ENCODE peak calls at places on chromosomes 11 and 22, in seven cellular contexts. K is mucosa of descending colon, Z is fibroblast of lung, L is lower lobe of right lung, M is foreskin fibroblast, I is activated B cell treated with CpG ODN at 0.5 μM for 24 hours, C is B cell. Y is an unnamed sample.

GRCh38 chr11:80816454-80816847 is 1375.6 kb upstream of the TENM4 start:
- DNase-seq in K (no peak), M (no peak), Z (no peak), C (no peak), L (no peak), I (no peak), Y (no peak)

GRCh38 chr11:83609181-83609580 is 323.0 kb upstream of the CCDC90B start:
- DNase-seq in L (no peak), K (no peak), I (no peak), C (no peak), Z (no peak), M (no peak), Y (no peak)

GRCh38 chr11:44286268-44286880 is 23.6 kb downstream of the ALX4 start:
- DNase-seq in L (peak), Z (peak), C (peak), I (peak), K (peak), M (peak), Y (no peak)

GRCh38 chr11:89267660-89268302 is 90.1 kb downstream of the TYR start:
- DNase-seq in I (no peak), K (no peak), C (no peak), M (no peak), L (no peak), Z (no peak), Y (no peak)

GRCh38 chr11:84691830-84692229 is 935.3 kb downstream of the DLG2 start:
- DNase-seq in C (no peak), M (no peak), K (no peak), Z (peak), L (no peak), I (no peak), Y (no peak)

GRCh38 chr11:76610871-76611475 is 59.6 kb downstream of the LRRC32 start:
- DNase-seq in M (no peak), I (no peak), K (no peak), L (no peak), C (no peak), Z (no peak), Y (no peak)

GRCh38 chr11:120565436-120566155 is 54.0 kb downstream of the GRIK4 start:
- DNase-seq in K (no peak), M (no peak), L (no peak), I (no peak), Z (peak), C (no peak), Y (no peak)

GRCh38 chr11:126528075-126528474 is 172.6 kb downstream of the ST3GAL4 start:
- DNase-seq in M (no peak), Z (no peak), L (no peak), I (no peak), C (no peak), K (no peak), Y (no peak)

GRCh38 chr11:114440121-114440860 is 1.0 kb downstream of the REXO2 start:
- DNase-seq in M (no peak), L (no peak), I (no peak), K (no peak), C (no peak), Z (peak), Y (no peak)

GRCh38 chr11:63508009-63508408 is 2.1 kb downstream of the LGALS12 start:
- DNase-seq in Z (no peak), I (no peak), K (no peak), C (no peak), M (no peak), L (no peak), Y (no peak)

GRCh38 chr11:119493712-119494111 is 70.7 kb upstream of the THY1 start:
- DNase-seq in L (no peak), I (no peak), Z (peak), M (no peak), C (no peak), K (peak), Y (no peak)

GRCh38 chr11:127383026-127383425 is 382.5 kb upstream of the KIRREL3 start:
- DNase-seq in Z (peak), I (no peak), C (no peak), L (no peak), M (no peak), K (no peak), Y (no peak)

GRCh38 chr11:119421351-119421750 is 1.6 kb downstream of the THY1 start:
- DNase-seq in Z (peak), I (no peak), L (no peak), M (no peak), K (no peak), C (no peak), Y (no peak)

GRCh38 chr22:50276143-50276542 is 6.0 kb upstream of the MAPK11 start:
- DNase-seq in M (no peak), I (no peak), K (peak), C (no peak), Z (peak), L (peak), Y (no peak)

GRCh38 chr22:48606684-48607307 is 1220.9 kb downstream of the BRD1 start:
- DNase-seq in C (no peak), K (no peak), I (no peak), M (no peak), Z (no peak), L (no peak), Y (no peak)

GRCh38 chr11:14342906-14343305 is 16.1 kb downstream of the RRAS2 start:
- DNase-seq in M (peak), K (no peak), I (no peak), C (no peak), L (no peak), Z (peak), Y (no peak)

GRCh38 chr22:41512421-41513194 is 31.7 kb downstream of the POLR3H start:
- DNase-seq in M (peak), I (no peak), Z (peak), C (no peak), L (no peak), K (no peak), Y (no peak)

GRCh38 chr11:36364551-36364950 is 68.5 kb downstream of the PRR5L start:
- DNase-seq in Z (peak), K (no peak), L (no peak), M (no peak), I (no peak), C (no peak), Y (no peak)

GRCh38 chr11:67369275-67369674 is 4.1 kb downstream of the CLCF1 start:
- DNase-seq in C (no peak), M (no peak), K (no peak), L (no peak), Z (no peak), I (no peak), Y (no peak)

GRCh38 chr11:74532496-74533246 is 39.1 kb upstream of the LIPT2 start:
- DNase-seq in M (no peak), K (no peak), Z (no peak), I (no peak), L (no peak), C (no peak), Y (no peak)

GRCh38 chr11:64694821-64695365 is 28.1 kb downstream of the NRXN2 start:
- DNase-seq in Z (no peak), L (no peak), K (no peak), I (no peak), M (no peak), C (peak), Y (no peak)

GRCh38 chr22:17773606-17774205 is 563 bp downstream of the BID start:
- DNase-seq in L (peak), I (peak), K (peak), Z (peak), M (no peak), C (peak), Y (no peak)

GRCh38 chr22:30238136-30238535 is 8.4 kb downstream of the LIF start:
- DNase-seq in C (no peak), Z (peak), I (no peak), M (no peak), L (no peak), K (no peak), Y (no peak)

GRCh38 chr11:17734418-17734911 is at the start of gene KCNC1:
- DNase-seq in L (no peak), K (no peak), C (no peak), M (peak), Z (peak), I (no peak), Y (no peak)

GRCh38 chr11:121194731-121195596 is 93.9 kb downstream of the TECTA start:
- DNase-seq in Z (peak), L (no peak), K (no peak), I (no peak), C (peak), M (peak), Y (peak)

GRCh38 chr11:122170815-122171475 is 54.9 kb upstream of the BLID start:
- DNase-seq in C (no peak), M (peak), I (no peak), K (no peak), L (no peak), Z (peak), Y (no peak)

GRCh38 chr22:27107824-27108223 is 450.4 kb downstream of the MIAT start:
- DNase-seq in Z (peak), M (peak), C (no peak), I (no peak), L (no peak), K (peak), Y (peak)

GRCh38 chr11:119481667-119482400 is 58.9 kb upstream of the THY1 start:
- DNase-seq in L (no peak), M (no peak), I (no peak), Z (no peak), C (peak), K (no peak), Y (no peak)

DNA sequence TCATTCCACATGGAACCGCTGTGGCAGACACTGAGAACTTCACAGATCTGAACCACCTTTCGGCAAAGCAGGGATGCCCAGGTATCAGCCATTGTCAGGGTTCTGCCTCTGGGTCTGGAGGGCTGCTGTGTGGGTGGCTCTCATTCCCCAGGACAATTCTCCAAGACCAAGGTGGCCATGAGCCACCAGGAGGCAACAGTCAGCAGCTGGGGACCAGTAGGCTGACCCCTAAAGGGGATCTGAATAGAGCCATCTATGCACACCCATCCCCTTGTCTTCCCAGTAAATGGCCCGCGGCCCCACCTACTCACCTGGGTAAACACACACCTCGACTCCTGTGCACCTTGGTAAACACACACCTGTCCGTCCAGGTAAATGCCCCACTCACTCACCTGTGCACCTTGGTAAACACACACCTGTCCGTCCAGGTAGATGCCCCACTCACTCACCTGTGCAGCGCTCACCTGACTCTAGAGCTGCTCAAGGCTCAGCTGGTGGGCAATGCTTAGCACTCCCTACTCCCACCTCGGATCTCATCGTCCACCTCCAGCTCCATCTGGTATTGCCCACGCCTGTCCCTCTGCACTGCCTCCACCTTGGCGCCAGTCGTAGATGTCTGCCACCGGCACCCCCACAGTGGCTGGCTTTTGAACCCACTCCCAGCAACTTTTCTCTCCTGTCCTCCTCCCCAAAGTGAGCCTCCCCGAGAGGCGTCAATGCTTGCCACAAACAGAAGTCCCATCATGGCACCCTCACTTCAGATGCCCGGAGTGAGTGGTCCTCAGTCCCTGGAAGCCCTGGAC is 10.2 kb downstream of the SLC25A1 start:
- DNase-seq in K (no peak), I (no peak), C (no peak), M (no peak), Z (no peak), L (no peak), Y (no peak)
- TF ChIP-seq CTCF in K (no peak), I (no peak), C (no peak), M (no peak), Z (no peak), L (no peak), Y (no peak)

GRCh38 chr22:36368359-36368983 is 19.3 kb downstream of the MYH9 start:
- DNase-seq in L (no peak), Z (peak), C (no peak), K (no peak), I (no peak), M (peak), Y (no peak)
- TF ChIP-seq CTCF in L (peak), Z (peak), C (no peak), K (no peak), I (no peak), M (peak), Y (peak)

GRCh38 chr11:110319501-110319900 is 23.1 kb upstream of the RDX start:
- DNase-seq in C (no peak), K (no peak), M (no peak), Z (no peak), L (no peak), I (no peak), Y (no peak)
- TF ChIP-seq CTCF in C (no peak), K (no peak), M (no peak), Z (no peak), L (no peak), I (no peak), Y (no peak)

DNA sequence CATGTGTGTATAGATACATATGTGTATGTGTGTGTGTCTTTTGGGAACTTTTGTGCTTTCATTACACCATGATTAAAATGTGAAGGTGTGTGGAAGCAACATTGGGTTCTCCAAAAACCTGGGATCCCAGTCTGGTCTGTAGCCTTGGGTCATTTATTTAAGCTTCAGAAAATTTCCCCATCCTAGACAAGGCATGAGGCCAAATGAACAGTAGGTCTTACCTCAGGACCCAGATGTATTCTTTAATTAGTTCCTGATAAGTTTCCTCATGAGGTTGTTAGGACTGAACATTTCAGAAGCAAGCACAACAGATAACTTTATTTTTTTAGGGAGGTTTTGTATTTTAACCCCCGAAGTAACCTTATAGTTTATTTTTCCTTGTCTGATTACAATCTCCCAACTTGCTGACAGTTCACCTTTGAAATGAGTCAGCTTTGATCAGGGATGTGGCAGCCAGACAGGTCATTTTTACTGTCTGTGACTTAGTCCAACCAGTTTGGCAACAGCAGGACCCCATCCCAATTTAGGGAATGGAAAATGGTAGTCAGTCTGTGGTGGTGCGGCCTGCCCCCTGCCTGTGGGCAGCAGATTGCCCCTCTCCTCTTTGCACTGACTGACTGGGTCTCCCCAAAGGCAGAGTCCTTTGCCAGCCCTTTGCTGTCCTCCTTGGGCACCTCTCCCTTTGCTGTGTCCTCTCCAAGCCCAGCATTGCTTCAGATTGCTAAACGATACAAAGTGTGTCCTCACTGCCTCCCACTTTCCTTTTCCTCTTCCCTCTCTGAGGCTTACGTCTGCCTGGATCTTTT is 88.3 kb downstream of the NAV2 start:
- DNase-seq in Z (no peak), K (no peak), C (no peak), L (no peak), M (no peak), I (no peak), Y (no peak)
- TF ChIP-seq CTCF in Z (peak), K (no peak), C (no peak), L (no peak), M (no peak), I (no peak), Y (no peak)

GRCh38 chr11:33257897-33258630 is 883 bp downstream of the HIPK3 start:
- DNase-seq in L (peak), K (peak), I (peak), C (peak), M (peak), Z (peak), Y (no peak)
- TF ChIP-seq CTCF in L (peak), K (no peak), I (no peak), C (no peak), M (peak), Z (peak), Y (peak)